ENCODE peak calls at places on chromosomes 5 and 9, in nine cellular contexts. H, B, I, O, T, G, V, X and D are unnamed samples. For H3K27me3, the result is how much of the 10 kb centered on the place peaks cover.

GRCh38 chr5:59683311-59683710 is 210.2 kb downstream of the PDE4D start:
- DNase-seq in H (no peak), B (no peak), I (no peak), O (no peak), T (no peak), G (no peak), V (no peak), X (no peak), D (no peak)

GRCh38 chr5:109102291-109102690 is 307.5 kb downstream of the PJA2 start:
- DNase-seq in H (no peak), B (peak), I (no peak), O (no peak), T (no peak), G (peak), V (no peak), X (no peak), D (no peak)

GRCh38 chr9:124011460-124012301 is at the start of gene LHX2:
- DNase-seq in H (no peak), B (peak), I (peak), O (peak), T (no peak), G (peak), V (no peak), X (peak), D (no peak)

GRCh38 chr9:137611623-137612609 is 6.4 kb downstream of the ARRDC1 start:
- DNase-seq in H (peak), B (peak), I (peak), O (no peak), T (peak), G (peak), V (peak), X (peak), D (peak)

GRCh38 chr9:1938675-1939170 is 76.4 kb upstream of the SMARCA2 start:
- DNase-seq in H (no peak), B (no peak), I (no peak), O (no peak), T (no peak), G (no peak), V (no peak), X (no peak), D (no peak)

GRCh38 chr5:139131062-139131856 is 66.9 kb downstream of the SIL1 start:
- DNase-seq in H (no peak), B (peak), I (peak), O (peak), T (peak), G (peak), V (peak), X (peak), D (no peak)

GRCh38 chr5:132688536-132689409 is 15.0 kb downstream of the IL4 start:
- DNase-seq in H (no peak), B (no peak), I (no peak), O (no peak), T (no peak), G (no peak), V (no peak), X (no peak), D (no peak)

GRCh38 chr9:112868956-112869594 is 21.6 kb downstream of the SLC46A2 start:
- DNase-seq in H (no peak), B (no peak), I (peak), O (no peak), T (no peak), G (no peak), V (no peak), X (no peak), D (no peak)

GRCh38 chr5:36734422-36734821 is 128.0 kb downstream of the SLC1A3 start:
- DNase-seq in H (no peak), B (peak), I (no peak), O (peak), T (no peak), G (peak), V (no peak), X (no peak), D (no peak)
- TF ChIP-seq CTCF in H (no peak), B (peak), I (no peak), O (peak), T (peak), G (peak), V (no peak), X (no peak), D (peak)

DNA sequence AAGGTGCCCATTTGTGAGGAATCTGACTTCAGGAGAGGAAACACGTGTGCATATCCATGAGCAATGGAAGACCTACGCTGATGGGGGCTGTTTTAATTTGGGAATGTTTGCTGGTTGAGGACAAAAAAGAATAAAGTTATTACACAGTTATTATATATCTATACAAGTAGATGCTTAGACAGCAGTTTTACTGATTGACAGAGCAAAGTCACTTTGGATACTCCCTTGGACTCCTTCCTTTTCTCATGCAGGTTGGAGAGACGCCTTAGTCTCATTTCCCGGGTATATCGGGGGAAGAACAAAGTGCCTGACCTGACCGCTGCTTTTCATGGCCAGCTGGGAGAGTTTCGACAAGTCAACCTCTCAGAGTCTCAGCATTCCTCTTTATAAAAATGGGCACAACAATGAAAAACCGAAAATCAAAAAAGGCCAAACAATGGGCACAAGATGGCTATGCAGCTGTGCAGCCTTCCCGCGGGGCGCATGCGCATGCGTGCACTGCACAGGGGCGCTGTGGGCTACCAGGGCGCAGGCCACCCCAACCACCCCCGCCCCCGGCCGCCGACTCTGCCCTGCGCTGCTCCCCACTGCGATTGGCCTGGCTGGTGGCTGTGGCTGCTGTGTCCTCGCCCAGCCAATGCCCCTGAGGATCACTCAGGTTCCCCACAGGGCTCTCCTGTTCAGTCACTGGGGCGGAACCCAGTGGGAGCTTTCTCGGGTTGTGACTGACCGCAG is 18.1 kb downstream of the NFIL3 start:
- DNase-seq in H (no peak), B (no peak), I (no peak), O (no peak), T (no peak), G (no peak), V (no peak), X (no peak), D (no peak)
- H3K27me3 ChIP-seq in H (under half), B (under half), I (under half), O (under half), T (under half), G (under half), V (under half), X (under half), D (under half)

DNA sequence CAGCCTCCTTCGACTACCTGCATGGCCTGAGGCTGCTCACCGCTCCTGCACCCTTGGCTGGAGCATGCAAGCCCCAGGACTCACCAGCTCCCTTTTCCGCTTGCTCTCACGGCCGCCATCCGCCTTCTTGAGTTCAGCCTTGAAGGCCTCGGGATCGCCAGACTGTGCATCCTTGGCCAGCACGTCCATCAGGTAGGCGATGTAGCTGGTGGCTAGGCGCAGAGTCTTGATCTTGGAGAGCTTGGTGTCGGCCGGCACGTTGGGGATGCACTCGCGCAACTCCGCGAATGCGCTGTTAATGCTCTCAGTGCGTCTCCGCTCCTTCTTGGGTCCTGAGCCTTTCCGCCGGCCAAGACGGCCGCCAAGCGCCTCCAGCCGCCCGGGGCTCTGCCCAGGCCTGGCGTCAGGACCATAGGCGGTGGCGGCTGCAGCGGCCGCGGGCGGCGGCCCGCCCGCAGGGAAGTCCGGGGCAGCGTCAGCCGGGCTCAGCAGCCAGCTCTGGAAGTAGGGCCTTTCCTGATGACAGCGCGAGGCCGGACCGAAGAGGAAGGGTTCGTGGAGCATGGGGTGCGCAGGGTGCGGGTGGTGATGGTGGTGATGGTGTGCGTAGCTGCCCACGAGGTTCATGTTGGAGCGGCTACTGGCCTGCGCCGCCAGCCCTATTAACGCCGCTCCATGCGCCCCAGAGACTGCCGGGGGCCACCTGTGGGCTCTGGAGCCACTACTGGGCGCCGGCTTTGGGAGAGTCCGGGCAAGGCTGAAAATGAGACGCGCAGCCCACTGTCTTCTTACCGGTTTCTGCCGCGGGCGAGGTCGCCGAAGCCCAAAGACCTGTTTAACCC is 424 bp downstream of the HAND1 start:
- DNase-seq in H (no peak), B (no peak), I (no peak), O (peak), T (no peak), G (no peak), V (no peak), X (no peak), D (no peak)
- H3K4me3 ChIP-seq in H (no peak), B (no peak), I (peak), O (peak), T (peak), G (peak), V (peak), X (peak), D (no peak)

DNA sequence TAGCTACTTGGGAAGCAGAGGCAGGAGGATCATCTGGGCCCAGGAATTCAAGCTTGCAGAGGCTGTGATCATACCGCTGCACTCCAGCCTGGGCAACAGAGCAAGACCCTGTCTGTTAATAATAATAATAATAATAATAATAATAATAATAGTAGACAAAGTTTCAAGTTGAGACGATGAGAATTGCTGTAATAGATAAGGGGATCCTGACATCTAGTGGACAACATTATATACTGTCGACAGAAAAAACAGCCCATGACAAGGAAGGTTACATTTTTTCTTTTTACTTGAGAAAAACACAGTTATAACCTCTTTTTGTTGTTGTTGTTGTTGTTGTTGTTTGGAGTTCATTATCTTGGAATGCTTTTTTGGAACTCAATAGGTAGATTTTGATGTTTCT is 35.3 kb downstream of the NDFIP1 start:
- DNase-seq in H (no peak), B (peak), I (no peak), O (peak), T (no peak), G (no peak), V (no peak), X (no peak), D (no peak)
- TF ChIP-seq CTCF in H (peak), B (peak), I (peak), O (peak), T (peak), G (peak), V (peak), X (no peak), D (peak)

DNA sequence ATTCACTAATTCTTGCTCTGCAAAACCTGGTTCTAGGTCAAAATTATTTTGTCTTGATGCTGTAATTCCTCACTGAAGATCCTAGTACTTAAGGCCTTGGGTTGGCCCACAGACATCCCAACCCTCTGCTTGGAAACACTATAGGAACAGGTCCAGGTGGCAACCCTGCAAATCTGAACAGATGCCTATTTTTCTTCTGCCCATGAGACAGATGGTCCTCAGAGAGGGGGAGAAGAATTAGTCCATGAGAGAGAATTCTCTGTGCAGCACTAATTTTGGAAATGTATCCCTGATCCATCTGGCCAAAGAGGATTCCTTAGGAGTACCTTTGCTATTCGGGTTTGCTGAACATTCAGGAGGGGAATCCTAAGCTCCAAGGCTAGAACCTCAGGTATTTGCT is 156.3 kb downstream of the ELAVL2 start:
- DNase-seq in H (no peak), B (no peak), I (no peak), O (no peak), T (no peak), G (no peak), V (no peak), X (no peak), D (no peak)
- H3K27me3 ChIP-seq in H (under half), B (under half), I (under half), O (under half), T (under half), G (under half), V (under half), X (under half), D (under half)

GRCh38 chr9:129617167-129617566 is 3.7 kb downstream of the C9orf50 start:
- DNase-seq in H (no peak), B (peak), I (no peak), O (peak), T (no peak), G (peak), V (no peak), X (no peak), D (no peak)

GRCh38 chr9:129619787-129620668 is 873 bp downstream of the C9orf50 start:
- DNase-seq in H (no peak), B (no peak), I (no peak), O (peak), T (no peak), G (peak), V (no peak), X (no peak), D (no peak)

GRCh38 chr9:129624168-129624759 is 1.7 kb upstream of the NTMT1 start:
- DNase-seq in H (no peak), B (peak), I (peak), O (peak), T (no peak), G (peak), V (no peak), X (peak), D (no peak)

GRCh38 chr9:129623331-129623730 is 2.4 kb upstream of the C9orf50 start:
- DNase-seq in H (no peak), B (peak), I (no peak), O (no peak), T (no peak), G (peak), V (no peak), X (no peak), D (no peak)

DNA sequence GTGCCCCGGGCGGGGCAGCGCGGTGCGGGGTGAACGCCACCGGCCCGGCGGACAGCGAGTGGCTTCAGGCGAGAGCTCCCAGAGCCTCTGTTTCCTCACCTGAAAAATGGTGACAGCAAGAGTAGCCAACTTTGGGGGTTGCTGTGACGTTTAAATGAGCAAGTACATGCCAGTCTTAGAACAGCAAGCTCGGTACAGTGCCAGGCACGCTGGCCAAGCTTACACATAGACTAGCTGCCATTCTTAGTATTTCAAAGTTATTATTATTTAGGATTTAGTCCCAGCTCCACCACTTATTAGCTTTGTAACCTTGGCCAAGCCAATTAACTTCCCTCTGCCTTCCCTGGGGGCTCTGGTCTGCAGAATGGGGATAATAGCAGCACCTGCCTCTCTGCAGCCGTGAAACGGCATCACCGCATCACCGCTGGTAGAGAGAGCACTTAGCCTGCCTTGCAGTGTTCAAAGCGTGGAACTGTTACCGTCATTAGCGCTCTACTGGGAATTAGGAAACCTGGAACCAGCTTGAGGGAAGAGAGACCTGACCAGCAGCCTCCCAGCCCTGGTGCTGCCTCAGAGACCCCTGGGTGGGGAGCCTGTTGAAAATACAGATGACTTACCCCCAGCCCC is at the start of gene C9orf50:
- DNase-seq in H (no peak), B (no peak), I (no peak), O (no peak), T (no peak), G (no peak), V (no peak), X (no peak), D (no peak)
- H3K4me3 ChIP-seq in H (peak), B (peak), I (peak), O (peak), T (peak), G (peak), V (peak), X (peak), D (peak)

GRCh38 chr9:128259156-128259555 is 16.7 kb downstream of the GOLGA2 start:
- DNase-seq in H (no peak), B (no peak), I (no peak), O (no peak), T (no peak), G (no peak), V (no peak), X (no peak), D (no peak)
- TF ChIP-seq CTCF in H (no peak), B (no peak), I (no peak), O (no peak), T (no peak), G (no peak), V (no peak), X (no peak), D (no peak)